ENCODE peak calls at places on chromosome 22, in six cellular contexts. X is GM12891, V is HepG2, G is K562, O is H1, L is GM12878. S is an unnamed sample.

GRCh38 chr22:37206118-37206840 is 6.0 kb downstream of the SSTR3 start:
- DNase-seq in X (no peak), V (no peak), G (no peak), O (no peak), L (no peak), S (no peak)

GRCh38 chr22:35940166-35940565 is 88.5 kb downstream of the RBFOX2 start:
- DNase-seq in X (no peak), V (no peak), G (no peak), O (no peak), L (no peak), S (no peak)

GRCh38 chr22:28231423-28231822 is 312.4 kb upstream of the PITPNB start:
- DNase-seq in X (no peak), V (peak), G (no peak), O (no peak), L (no peak), S (no peak)

GRCh38 chr22:40403651-40404050 is 33.3 kb downstream of the SGSM3 start:
- DNase-seq in X (no peak), V (no peak), G (no peak), O (no peak), L (no peak), S (no peak)

GRCh38 chr22:45538284-45538683 is 35.6 kb downstream of the FBLN1 start:
- DNase-seq in X (no peak), V (no peak), G (no peak), O (no peak), L (no peak), S (no peak)

GRCh38 chr22:29079218-29079901 is 6.5 kb downstream of the KREMEN1 start:
- DNase-seq in X (no peak), V (no peak), G (no peak), O (no peak), L (no peak), S (no peak)

GRCh38 chr22:17476838-17477237 is 86.5 kb upstream of the SLC25A18 start:
- DNase-seq in X (no peak), V (no peak), G (no peak), O (no peak), L (no peak), S (no peak)

GRCh38 chr22:41361716-41362310 is 19.9 kb upstream of the TEF start:
- DNase-seq in X (no peak), V (no peak), G (no peak), O (no peak), L (no peak), S (no peak)

GRCh38 chr22:19292262-19293230 is 1.0 kb upstream of the CLTCL1 start:
- DNase-seq in X (no peak), V (no peak), G (peak), O (no peak), L (no peak), S (no peak)

GRCh38 chr22:27046126-27046525 is 388.7 kb downstream of the MIAT start:
- DNase-seq in X (no peak), V (no peak), G (no peak), O (no peak), L (no peak), S (no peak)

GRCh38 chr22:41401781-41402648 is 20.3 kb downstream of the TEF start:
- DNase-seq in X (no peak), V (peak), G (no peak), O (no peak), L (no peak), S (no peak)

GRCh38 chr22:47914481-47915097 is 1152.1 kb downstream of the TBC1D22A start:
- DNase-seq in X (no peak), V (no peak), G (no peak), O (no peak), L (no peak), S (no peak)

GRCh38 chr22:46969491-46969890 is 207.0 kb downstream of the TBC1D22A start:
- DNase-seq in X (peak), V (no peak), G (no peak), O (no peak), L (peak), S (peak)

GRCh38 chr22:41682033-41682807 is 6.4 kb downstream of the SNU13 start:
- DNase-seq in X (peak), V (peak), G (peak), O (peak), L (peak), S (peak)

GRCh38 chr22:43376765-43377485 is 33.8 kb upstream of the SCUBE1 start:
- DNase-seq in X (no peak), V (no peak), G (no peak), O (no peak), L (peak), S (no peak)

GRCh38 chr22:29096736-29097669 is 24.2 kb downstream of the KREMEN1 start:
- DNase-seq in X (no peak), V (peak), G (peak), O (no peak), L (no peak), S (no peak)

GRCh38 chr22:32502346-32502745 is 27.7 kb downstream of the FBXO7 start:
- DNase-seq in X (no peak), V (no peak), G (no peak), O (no peak), L (no peak), S (no peak)

GRCh38 chr22:17348464-17349103 is 20.7 kb upstream of the CECR2 start:
- DNase-seq in X (no peak), V (no peak), G (no peak), O (no peak), L (no peak), S (no peak)

GRCh38 chr22:46380581-46380980 is 45.1 kb downstream of the TRMU start:
- DNase-seq in X (no peak), V (no peak), G (no peak), O (no peak), L (no peak), S (no peak)

GRCh38 chr22:49232319-49233067 is 595.2 kb downstream of the BRD1 start:
- DNase-seq in X (no peak), V (no peak), G (no peak), O (peak), L (no peak), S (no peak)

GRCh38 chr22:28759861-28760560 is 12.5 kb upstream of the CCDC117 start:
- DNase-seq in X (no peak), V (peak), G (no peak), O (no peak), L (peak), S (no peak)

GRCh38 chr22:32042924-32043323 is at the start of gene SLC5A1:
- DNase-seq in X (no peak), V (no peak), G (no peak), O (no peak), L (no peak), S (no peak)

GRCh38 chr22:25156736-25157135 is 42.9 kb upstream of the CRYBB3 start:
- DNase-seq in X (no peak), V (no peak), G (no peak), O (no peak), L (no peak), S (no peak)

GRCh38 chr22:46763051-46763705 is 728 bp downstream of the TBC1D22A start:
- DNase-seq in X (peak), V (no peak), G (peak), O (no peak), L (no peak), S (peak)

GRCh38 chr22:35219012-35219411 is 38.3 kb upstream of the HMGXB4 start:
- DNase-seq in X (no peak), V (no peak), G (peak), O (no peak), L (no peak), S (no peak)

GRCh38 chr22:22060200-22061084 is 77.9 kb upstream of the TOP3B start:
- DNase-seq in X (peak), V (peak), G (peak), O (peak), L (no peak), S (peak)

GRCh38 chr22:32791056-32791455 is 10.4 kb upstream of the TIMP3 start:
- DNase-seq in X (no peak), V (no peak), G (no peak), O (no peak), L (no peak), S (no peak)

GRCh38 chr22:36898690-36899089 is 14.7 kb upstream of the CSF2RB start:
- DNase-seq in X (no peak), V (no peak), G (no peak), O (no peak), L (no peak), S (no peak)

GRCh38 chr22:24134090-24134846 is 47.0 kb upstream of the SUSD2 start:
- DNase-seq in X (no peak), V (no peak), G (no peak), O (no peak), L (no peak), S (no peak)

GRCh38 chr22:36636916-36637315 is 66.6 kb downstream of the CACNG2 start:
- DNase-seq in X (no peak), V (no peak), G (no peak), O (no peak), L (no peak), S (no peak)

GRCh38 chr22:49015459-49015858 is 812.2 kb downstream of the BRD1 start:
- DNase-seq in X (no peak), V (no peak), G (no peak), O (peak), L (no peak), S (no peak)

GRCh38 chr22:35128637-35129036 is 62.7 kb downstream of the ISX start:
- DNase-seq in X (no peak), V (no peak), G (no peak), O (no peak), L (peak), S (peak)

GRCh38 chr22:27148025-27148424 is 490.6 kb downstream of the MIAT start:
- DNase-seq in X (no peak), V (no peak), G (no peak), O (no peak), L (no peak), S (no peak)

GRCh38 chr22:46336119-46337078 is 885 bp downstream of the TRMU start:
- DNase-seq in X (no peak), V (peak), G (peak), O (no peak), L (no peak), S (no peak)

GRCh38 chr22:21995660-21996059 is 13.1 kb upstream of the TOP3B start:
- DNase-seq in X (no peak), V (no peak), G (no peak), O (no peak), L (no peak), S (no peak)

GRCh38 chr22:42742940-42743339 is 22.3 kb upstream of the A4GALT start:
- DNase-seq in X (no peak), V (no peak), G (peak), O (peak), L (no peak), S (no peak)

GRCh38 chr22:47282851-47283250 is 520.4 kb downstream of the TBC1D22A start:
- DNase-seq in X (no peak), V (no peak), G (no peak), O (no peak), L (no peak), S (no peak)

GRCh38 chr22:25404923-25405853 is 159.3 kb upstream of the GRK3 start:
- DNase-seq in X (peak), V (peak), G (peak), O (no peak), L (no peak), S (peak)

GRCh38 chr22:46758867-46759290 is 3.6 kb upstream of the TBC1D22A start:
- DNase-seq in X (no peak), V (peak), G (peak), O (peak), L (no peak), S (no peak)

GRCh38 chr22:33438273-33438672 is 380.1 kb upstream of the SYN3 start:
- DNase-seq in X (no peak), V (no peak), G (no peak), O (no peak), L (no peak), S (no peak)

DNA sequence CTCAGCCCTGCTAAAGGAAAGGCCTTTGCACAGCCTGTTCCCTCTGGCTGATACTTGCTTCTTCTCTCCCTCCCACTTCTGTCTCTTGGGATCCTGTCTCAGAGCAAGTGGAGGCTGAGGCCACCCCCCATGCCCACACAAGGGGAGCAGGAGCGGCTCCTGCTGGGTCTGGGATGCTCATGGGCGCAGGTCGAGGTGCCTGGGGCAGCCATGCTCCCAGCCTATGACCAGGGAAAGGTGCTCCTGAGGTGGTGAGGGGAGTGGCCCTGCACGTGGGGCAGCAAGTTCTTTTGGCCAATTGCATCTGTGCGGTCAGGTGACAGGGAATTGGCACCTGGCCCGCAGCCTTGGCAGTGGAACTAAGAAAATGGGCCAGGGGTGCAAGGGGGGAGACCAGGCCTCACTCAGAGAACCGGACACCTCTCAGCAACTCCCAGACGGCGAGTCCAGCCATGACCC is 1.5 kb downstream of the MAPK11 start:
- DNase-seq in X (no peak), V (no peak), G (no peak), O (no peak), L (no peak), S (no peak)
- TF ChIP-seq POLR2AphosphoS5 in X (no peak), V (no peak), G (no peak), O (no peak), L (no peak), S (no peak)

GRCh38 chr22:11325767-11326166 is 4202.2 kb upstream of the OR11H1 start:
- DNase-seq in X (no peak), V (no peak), G (no peak), O (no peak), L (no peak), S (no peak)
- TF ChIP-seq TAF1 in X (no peak), V (no peak), G (no peak), O (no peak), L (no peak), S (no peak)

GRCh38 chr22:23095467-23096342 is 25.4 kb downstream of the GNAZ start:
- DNase-seq in X (no peak), V (no peak), G (peak), O (no peak), L (no peak), S (no peak)
- TF ChIP-seq POLR2A in X (no peak), V (no peak), G (no peak), O (no peak), L (no peak), S (no peak)

GRCh38 chr22:20956258-20957117 is 10.6 kb upstream of the AIFM3 start:
- DNase-seq in X (no peak), V (peak), G (no peak), O (peak), L (no peak), S (no peak)
- TF ChIP-seq POLR2AphosphoS5 in X (no peak), V (no peak), G (no peak), O (no peak), L (no peak), S (no peak)

GRCh38 chr22:44408227-44409192 is 89.5 kb downstream of the RTL6 start:
- DNase-seq in X (no peak), V (no peak), G (no peak), O (no peak), L (no peak), S (no peak)

GRCh38 chr22:44407404-44408226 is 90.4 kb downstream of the RTL6 start:
- DNase-seq in X (no peak), V (no peak), G (no peak), O (no peak), L (no peak), S (no peak)

GRCh38 chr22:44405661-44406060 is 92.4 kb downstream of the RTL6 start:
- DNase-seq in X (no peak), V (no peak), G (no peak), O (no peak), L (no peak), S (no peak)

GRCh38 chr22:44404341-44405020 is 91.7 kb upstream of the SHISAL1 start:
- DNase-seq in X (no peak), V (no peak), G (no peak), O (no peak), L (no peak), S (no peak)

GRCh38 chr22:44406581-44407403 is 91.2 kb downstream of the RTL6 start:
- DNase-seq in X (no peak), V (no peak), G (no peak), O (no peak), L (no peak), S (no peak)
- TF ChIP-seq TAF1 in X (no peak), V (no peak), G (no peak), O (no peak), L (no peak), S (no peak)

GRCh38 chr22:38789606-38790005 is 4.3 kb downstream of the DNAL4 start:
- DNase-seq in X (no peak), V (no peak), G (no peak), O (no peak), L (no peak), S (no peak)

GRCh38 chr22:38792833-38793232 is 1.1 kb downstream of the DNAL4 start:
- DNase-seq in X (no peak), V (no peak), G (peak), O (no peak), L (no peak), S (no peak)

GRCh38 chr22:38795569-38795968 is 1.6 kb upstream of the DNAL4 start:
- DNase-seq in X (no peak), V (no peak), G (no peak), O (no peak), L (no peak), S (no peak)

GRCh38 chr22:38796262-38796957 is 2.5 kb upstream of the DNAL4 start:
- DNase-seq in X (no peak), V (no peak), G (no peak), O (no peak), L (no peak), S (no peak)

DNA sequence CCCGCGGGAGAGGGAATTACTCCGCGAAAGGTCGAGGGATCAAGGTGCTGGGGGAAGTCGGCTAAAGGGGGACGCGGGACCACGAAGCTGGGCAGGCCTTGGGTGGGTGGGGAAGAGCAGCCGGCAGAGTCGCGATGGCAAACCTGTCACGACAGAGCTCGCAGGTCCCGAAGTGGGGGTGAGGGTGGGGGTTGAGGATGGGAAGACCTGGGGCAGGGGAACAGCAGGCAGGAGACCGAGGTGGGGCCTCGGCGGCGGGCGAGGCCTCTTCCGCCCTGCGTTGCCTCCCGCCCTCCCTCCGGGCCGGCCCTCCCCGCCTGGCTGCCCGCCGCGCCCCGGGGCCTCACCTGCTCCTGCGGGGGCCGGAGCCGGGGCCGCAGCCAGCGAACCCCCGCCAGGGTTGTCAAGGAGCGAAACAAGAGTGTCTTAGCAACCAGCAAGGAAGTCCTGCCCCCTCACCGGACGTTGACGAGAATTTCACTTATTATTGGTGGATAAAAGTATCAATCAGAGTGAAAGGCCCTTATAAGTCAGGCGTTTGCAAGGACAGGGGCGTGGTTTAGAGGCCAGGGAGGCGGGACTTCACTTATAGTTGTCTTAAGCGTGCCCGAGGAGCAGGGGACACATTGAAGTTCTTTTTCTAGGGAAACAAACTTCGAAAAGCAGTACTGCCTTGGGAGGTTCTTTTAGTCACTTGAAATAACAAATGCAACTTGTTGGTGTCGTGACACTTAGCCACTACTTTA is at the start of gene DNAL4:
- DNase-seq in X (peak), V (peak), G (peak), O (peak), L (peak), S (peak)
- TF ChIP-seq POLR2A in X (peak), V (peak), G (peak), O (no peak), L (peak), S (no peak)